ENCODE peak calls at places on chromosomes 1 and 21, in seven cellular contexts. One of them, this sample, is unnamed.

GRCh38 chr1:14811573-14811972 is 213.1 kb downstream of the KAZN start:
- DNase-seq in cardiac muscle cell: no peak
- DNase-seq in tibial nerve: no peak
- DNase-seq in mesothelial cell of epicardium: no peak
- DNase-seq in thoracic aorta: no peak
- DNase-seq in stomach: no peak
- DNase-seq in upper lobe of right lung: no peak
- DNase-seq in this sample: no peak

GRCh38 chr1:186022184-186022583 is 288.0 kb downstream of the HMCN1 start:
- DNase-seq in cardiac muscle cell: no peak
- DNase-seq in tibial nerve: no peak
- DNase-seq in mesothelial cell of epicardium: no peak
- DNase-seq in thoracic aorta: no peak
- DNase-seq in stomach: no peak
- DNase-seq in upper lobe of right lung: no peak
- DNase-seq in this sample: no peak

GRCh38 chr1:156114101-156114918 is at the start of gene LMNA:
- DNase-seq in cardiac muscle cell: peak
- DNase-seq in tibial nerve: peak
- DNase-seq in mesothelial cell of epicardium: peak
- DNase-seq in thoracic aorta: peak
- DNase-seq in stomach: peak
- DNase-seq in upper lobe of right lung: peak
- DNase-seq in this sample: peak

GRCh38 chr1:3518256-3518655 is 63.8 kb downstream of the ARHGEF16 start:
- DNase-seq in cardiac muscle cell: no peak
- DNase-seq in tibial nerve: no peak
- DNase-seq in mesothelial cell of epicardium: no peak
- DNase-seq in thoracic aorta: no peak
- DNase-seq in stomach: no peak
- DNase-seq in upper lobe of right lung: no peak
- DNase-seq in this sample: no peak

GRCh38 chr1:24536391-24536840 is 19.5 kb upstream of the NCMAP start:
- DNase-seq in cardiac muscle cell: peak
- DNase-seq in tibial nerve: no peak
- DNase-seq in mesothelial cell of epicardium: no peak
- DNase-seq in thoracic aorta: no peak
- DNase-seq in stomach: peak
- DNase-seq in upper lobe of right lung: no peak
- DNase-seq in this sample: no peak

GRCh38 chr1:223402790-223403142 is 9.6 kb downstream of the CCDC185 start:
- DNase-seq in cardiac muscle cell: no peak
- DNase-seq in tibial nerve: no peak
- DNase-seq in mesothelial cell of epicardium: no peak
- DNase-seq in thoracic aorta: no peak
- DNase-seq in stomach: no peak
- DNase-seq in upper lobe of right lung: no peak
- DNase-seq in this sample: no peak

GRCh38 chr1:1204998-1205768 is 1.2 kb downstream of the TNFRSF18 start:
- DNase-seq in cardiac muscle cell: no peak
- DNase-seq in tibial nerve: no peak
- DNase-seq in mesothelial cell of epicardium: no peak
- DNase-seq in thoracic aorta: no peak
- DNase-seq in stomach: no peak
- DNase-seq in upper lobe of right lung: no peak
- DNase-seq in this sample: peak

GRCh38 chr21:42025392-42026071 is 15.4 kb upstream of the ZBTB21 start:
- DNase-seq in cardiac muscle cell: no peak
- DNase-seq in tibial nerve: no peak
- DNase-seq in mesothelial cell of epicardium: no peak
- DNase-seq in thoracic aorta: no peak
- DNase-seq in stomach: no peak
- DNase-seq in upper lobe of right lung: no peak
- DNase-seq in this sample: no peak

GRCh38 chr1:52238474-52238873 is 96.6 kb downstream of the ZFYVE9 start:
- DNase-seq in cardiac muscle cell: no peak
- DNase-seq in tibial nerve: no peak
- DNase-seq in mesothelial cell of epicardium: no peak
- DNase-seq in thoracic aorta: no peak
- DNase-seq in stomach: no peak
- DNase-seq in upper lobe of right lung: no peak
- DNase-seq in this sample: no peak

GRCh38 chr1:17561252-17561558 is 21.7 kb downstream of the ARHGEF10L start:
- DNase-seq in cardiac muscle cell: no peak
- DNase-seq in tibial nerve: no peak
- DNase-seq in mesothelial cell of epicardium: no peak
- DNase-seq in thoracic aorta: peak
- DNase-seq in stomach: no peak
- DNase-seq in upper lobe of right lung: no peak
- DNase-seq in this sample: no peak

GRCh38 chr1:67118191-67118590 is 16.6 kb downstream of the C1orf141 start:
- DNase-seq in cardiac muscle cell: no peak
- DNase-seq in tibial nerve: no peak
- DNase-seq in mesothelial cell of epicardium: no peak
- DNase-seq in thoracic aorta: no peak
- DNase-seq in stomach: no peak
- DNase-seq in upper lobe of right lung: no peak
- DNase-seq in this sample: no peak

GRCh38 chr1:39132505-39133339 is 71.8 kb upstream of the MACF1 start:
- DNase-seq in cardiac muscle cell: peak
- DNase-seq in tibial nerve: no peak
- DNase-seq in mesothelial cell of epicardium: peak
- DNase-seq in thoracic aorta: peak
- DNase-seq in stomach: peak
- DNase-seq in upper lobe of right lung: peak
- DNase-seq in this sample: peak

GRCh38 chr21:34688145-34688544 is 19.4 kb downstream of the CLIC6 start:
- DNase-seq in cardiac muscle cell: no peak
- DNase-seq in tibial nerve: no peak
- DNase-seq in mesothelial cell of epicardium: no peak
- DNase-seq in thoracic aorta: no peak
- DNase-seq in stomach: no peak
- DNase-seq in upper lobe of right lung: no peak
- DNase-seq in this sample: peak
- TF ChIP-seq CTCF in cardiac muscle cell: peak
- TF ChIP-seq CTCF in tibial nerve: no peak
- TF ChIP-seq CTCF in mesothelial cell of epicardium: no peak
- TF ChIP-seq CTCF in thoracic aorta: no peak
- TF ChIP-seq CTCF in stomach: no peak
- TF ChIP-seq CTCF in upper lobe of right lung: no peak
- TF ChIP-seq CTCF in this sample: peak

GRCh38 chr1:61853545-61853944 is 111.3 kb downstream of the PATJ start:
- DNase-seq in cardiac muscle cell: no peak
- DNase-seq in tibial nerve: no peak
- DNase-seq in mesothelial cell of epicardium: no peak
- DNase-seq in thoracic aorta: no peak
- DNase-seq in stomach: no peak
- DNase-seq in upper lobe of right lung: no peak
- DNase-seq in this sample: no peak
- TF ChIP-seq CTCF in cardiac muscle cell: peak
- TF ChIP-seq CTCF in tibial nerve: peak
- TF ChIP-seq CTCF in mesothelial cell of epicardium: peak
- TF ChIP-seq CTCF in thoracic aorta: peak
- TF ChIP-seq CTCF in stomach: no peak
- TF ChIP-seq CTCF in upper lobe of right lung: peak
- TF ChIP-seq CTCF in this sample: no peak

GRCh38 chr1:6448749-6449631 is 17.0 kb downstream of the TNFRSF25 start:
- DNase-seq in cardiac muscle cell: peak
- DNase-seq in tibial nerve: no peak
- DNase-seq in mesothelial cell of epicardium: peak
- DNase-seq in thoracic aorta: no peak
- DNase-seq in stomach: peak
- DNase-seq in upper lobe of right lung: no peak
- DNase-seq in this sample: peak

GRCh38 chr1:6447818-6448748 is 17.9 kb downstream of the TNFRSF25 start:
- DNase-seq in cardiac muscle cell: peak
- DNase-seq in tibial nerve: no peak
- DNase-seq in mesothelial cell of epicardium: no peak
- DNase-seq in thoracic aorta: no peak
- DNase-seq in stomach: no peak
- DNase-seq in upper lobe of right lung: no peak
- DNase-seq in this sample: no peak

GRCh38 chr1:6446665-6447015 is 19.3 kb downstream of the TNFRSF25 start:
- DNase-seq in cardiac muscle cell: no peak
- DNase-seq in tibial nerve: no peak
- DNase-seq in mesothelial cell of epicardium: no peak
- DNase-seq in thoracic aorta: no peak
- DNase-seq in stomach: no peak
- DNase-seq in upper lobe of right lung: no peak
- DNase-seq in this sample: no peak

GRCh38 chr1:6445062-6445763 is 20.6 kb downstream of the ESPN start:
- DNase-seq in cardiac muscle cell: peak
- DNase-seq in tibial nerve: no peak
- DNase-seq in mesothelial cell of epicardium: no peak
- DNase-seq in thoracic aorta: no peak
- DNase-seq in stomach: peak
- DNase-seq in upper lobe of right lung: peak
- DNase-seq in this sample: peak

GRCh38 chr1:6447016-6447817 is 18.8 kb downstream of the TNFRSF25 start:
- DNase-seq in cardiac muscle cell: peak
- DNase-seq in tibial nerve: no peak
- DNase-seq in mesothelial cell of epicardium: no peak
- DNase-seq in thoracic aorta: no peak
- DNase-seq in stomach: no peak
- DNase-seq in upper lobe of right lung: no peak
- DNase-seq in this sample: no peak
- TF ChIP-seq CTCF in cardiac muscle cell: no peak
- TF ChIP-seq CTCF in tibial nerve: no peak
- TF ChIP-seq CTCF in mesothelial cell of epicardium: no peak
- TF ChIP-seq CTCF in thoracic aorta: no peak
- TF ChIP-seq CTCF in stomach: no peak
- TF ChIP-seq CTCF in upper lobe of right lung: no peak
- TF ChIP-seq CTCF in this sample: no peak

GRCh38 chr1:26739251-26739914 is 43.6 kb downstream of the ARID1A start:
- DNase-seq in cardiac muscle cell: no peak
- DNase-seq in tibial nerve: no peak
- DNase-seq in mesothelial cell of epicardium: no peak
- DNase-seq in thoracic aorta: no peak
- DNase-seq in stomach: no peak
- DNase-seq in upper lobe of right lung: no peak
- DNase-seq in this sample: no peak

GRCh38 chr1:26744075-26744958 is 43.4 kb upstream of the PIGV start:
- DNase-seq in cardiac muscle cell: peak
- DNase-seq in tibial nerve: peak
- DNase-seq in mesothelial cell of epicardium: no peak
- DNase-seq in thoracic aorta: peak
- DNase-seq in stomach: peak
- DNase-seq in upper lobe of right lung: peak
- DNase-seq in this sample: peak

GRCh38 chr1:26743426-26744059 is 44.2 kb upstream of the PIGV start:
- DNase-seq in cardiac muscle cell: no peak
- DNase-seq in tibial nerve: no peak
- DNase-seq in mesothelial cell of epicardium: no peak
- DNase-seq in thoracic aorta: no peak
- DNase-seq in stomach: no peak
- DNase-seq in upper lobe of right lung: no peak
- DNase-seq in this sample: no peak

GRCh38 chr1:26740958-26741357 is 45.1 kb downstream of the ARID1A start:
- DNase-seq in cardiac muscle cell: no peak
- DNase-seq in tibial nerve: no peak
- DNase-seq in mesothelial cell of epicardium: no peak
- DNase-seq in thoracic aorta: no peak
- DNase-seq in stomach: no peak
- DNase-seq in upper lobe of right lung: no peak
- DNase-seq in this sample: no peak

DNA sequence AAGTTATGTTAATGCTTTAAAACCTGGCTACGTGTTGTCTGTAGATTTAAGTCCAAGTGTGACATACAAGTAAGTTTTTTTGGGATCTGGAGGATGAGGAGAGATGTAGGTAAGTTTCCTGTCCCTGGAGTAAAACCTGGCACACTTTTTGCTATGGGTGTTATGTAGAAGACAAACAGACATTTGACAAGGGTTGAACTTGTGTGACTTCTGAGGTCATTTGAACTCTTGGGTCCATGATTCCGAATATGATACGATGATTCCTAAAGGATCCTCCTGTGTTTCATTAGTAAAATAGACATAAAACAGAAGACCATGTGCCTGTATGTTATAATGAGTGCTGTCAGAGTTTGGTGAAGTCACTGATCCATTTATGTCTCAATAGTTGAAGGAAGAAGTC is 44.2 kb downstream of the ARID1A start:
- DNase-seq in cardiac muscle cell: no peak
- DNase-seq in tibial nerve: no peak
- DNase-seq in mesothelial cell of epicardium: no peak
- DNase-seq in thoracic aorta: no peak
- DNase-seq in stomach: no peak
- DNase-seq in upper lobe of right lung: no peak
- DNase-seq in this sample: no peak
- TF ChIP-seq CTCF in cardiac muscle cell: no peak
- TF ChIP-seq CTCF in tibial nerve: no peak
- TF ChIP-seq CTCF in mesothelial cell of epicardium: no peak
- TF ChIP-seq CTCF in thoracic aorta: no peak
- TF ChIP-seq CTCF in stomach: no peak
- TF ChIP-seq CTCF in upper lobe of right lung: no peak
- TF ChIP-seq CTCF in this sample: no peak

GRCh38 chr21:40465382-40465781 is 381.6 kb downstream of the DSCAM start:
- DNase-seq in cardiac muscle cell: no peak
- DNase-seq in tibial nerve: no peak
- DNase-seq in mesothelial cell of epicardium: no peak
- DNase-seq in thoracic aorta: no peak
- DNase-seq in stomach: no peak
- DNase-seq in upper lobe of right lung: no peak
- DNase-seq in this sample: no peak

GRCh38 chr21:40471103-40471502 is 375.9 kb downstream of the DSCAM start:
- DNase-seq in cardiac muscle cell: no peak
- DNase-seq in tibial nerve: no peak
- DNase-seq in mesothelial cell of epicardium: no peak
- DNase-seq in thoracic aorta: no peak
- DNase-seq in stomach: no peak
- DNase-seq in upper lobe of right lung: no peak
- DNase-seq in this sample: no peak

GRCh38 chr21:40472026-40472425 is 374.9 kb downstream of the DSCAM start:
- DNase-seq in cardiac muscle cell: no peak
- DNase-seq in tibial nerve: no peak
- DNase-seq in mesothelial cell of epicardium: no peak
- DNase-seq in thoracic aorta: no peak
- DNase-seq in stomach: no peak
- DNase-seq in upper lobe of right lung: no peak
- DNase-seq in this sample: no peak

DNA sequence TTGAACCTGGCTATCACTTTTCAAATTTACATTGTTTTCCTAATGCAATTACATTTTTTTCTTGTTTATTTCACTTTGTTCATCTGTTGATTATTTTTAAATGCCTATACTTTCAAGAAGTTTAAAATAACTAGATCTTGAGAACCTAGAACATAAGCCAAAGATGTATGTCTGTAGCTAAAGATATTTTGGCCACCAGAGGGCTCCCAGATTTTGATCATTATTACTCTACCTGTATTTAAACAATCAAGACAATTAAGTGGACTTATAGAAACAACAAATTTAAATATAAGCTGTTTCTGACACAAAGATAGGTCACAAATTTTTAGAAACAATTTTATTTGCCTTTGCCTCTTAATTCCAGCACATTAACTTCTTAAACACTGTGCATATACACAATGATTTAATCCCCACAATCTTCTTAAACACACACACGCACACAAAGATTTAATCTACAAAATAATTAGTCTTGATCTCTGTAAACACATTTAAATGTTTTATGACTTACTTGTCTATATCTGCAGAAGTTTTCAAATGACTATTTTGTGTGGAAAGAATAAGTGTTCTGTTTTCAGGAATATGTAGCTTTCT is 380.0 kb downstream of the DSCAM start:
- DNase-seq in cardiac muscle cell: peak
- DNase-seq in tibial nerve: peak
- DNase-seq in mesothelial cell of epicardium: no peak
- DNase-seq in thoracic aorta: no peak
- DNase-seq in stomach: no peak
- DNase-seq in upper lobe of right lung: no peak
- DNase-seq in this sample: no peak
- TF ChIP-seq CTCF in cardiac muscle cell: no peak
- TF ChIP-seq CTCF in tibial nerve: peak
- TF ChIP-seq CTCF in mesothelial cell of epicardium: peak
- TF ChIP-seq CTCF in thoracic aorta: peak
- TF ChIP-seq CTCF in stomach: peak
- TF ChIP-seq CTCF in upper lobe of right lung: peak
- TF ChIP-seq CTCF in this sample: peak